ENCODE peak calls at places on chromosomes 16 and 17, in four cellular contexts. O is ureter, J is neural crest cell, T is iPS-NIHi11. D is an unnamed sample.

GRCh38 chr17:55833311-55833710 is 82.5 kb downstream of the PCTP start:
- DNase-seq in O (no peak), J (no peak), T (no peak), D (no peak)

GRCh38 chr16:20675488-20676267 is 21.8 kb downstream of the ACSM1 start:
- DNase-seq in O (peak; percentile 67), J (no peak), T (peak; percentile 69), D (peak; percentile 95)

GRCh38 chr16:88730632-88731607 is 24.6 kb downstream of the CTU2 start:
- DNase-seq in O (no peak), J (no peak), T (no peak), D (no peak)

GRCh38 chr17:17990282-17990681 is 17.6 kb downstream of the DRC3 start:
- DNase-seq in O (no peak), J (no peak), T (no peak), D (no peak)

GRCh38 chr16:70753228-70753627 is 47.7 kb downstream of the VAC14 start:
- DNase-seq in O (no peak), J (no peak), T (no peak), D (no peak)

GRCh38 chr16:17340804-17341203 is 130.0 kb downstream of the XYLT1 start:
- DNase-seq in O (no peak), J (no peak), T (no peak), D (no peak)

GRCh38 chr16:28166394-28167208 is 45.2 kb downstream of the XPO6 start:
- DNase-seq in O (no peak), J (no peak), T (no peak), D (peak; percentile 69)

GRCh38 chr17:64741038-64741641 is 79.0 kb upstream of the SMURF2 start:
- DNase-seq in O (no peak), J (no peak), T (no peak), D (no peak)

GRCh38 chr16:87330257-87330624 is 13.0 kb upstream of the C16orf95 start:
- DNase-seq in O (no peak), J (no peak), T (no peak), D (no peak)

GRCh38 chr17:41717408-41718286 is 5.5 kb downstream of the GAST start:
- DNase-seq in O (no peak), J (no peak), T (no peak), D (no peak)

GRCh38 chr16:24208710-24209109 is 47.4 kb upstream of the CACNG3 start:
- DNase-seq in O (no peak), J (no peak), T (peak; percentile 62), D (peak; percentile 93)

GRCh38 chr17:35723735-35724134 is 7.7 kb upstream of the RASL10B start:
- DNase-seq in O (no peak), J (no peak), T (no peak), D (no peak)

GRCh38 chr17:51097708-51098446 is 22.8 kb downstream of the SPAG9 start:
- DNase-seq in O (no peak), J (no peak), T (no peak), D (no peak)

GRCh38 chr17:75774471-75774987 is 9.5 kb upstream of the GALK1 start:
- DNase-seq in O (no peak), J (no peak), T (no peak), D (no peak)

GRCh38 chr17:71765437-71765836 is 355.4 kb upstream of the SOX9 start:
- DNase-seq in O (no peak), J (no peak), T (no peak), D (no peak)

GRCh38 chr17:82520041-82520910 is 744 bp downstream of the FOXK2 start:
- DNase-seq in O (no peak), J (peak; percentile 18), T (peak; percentile 56), D (no peak)

GRCh38 chr16:85393674-85394510 is 219.2 kb upstream of the GSE1 start:
- DNase-seq in O (peak; percentile 56), J (peak; percentile 83), T (peak; percentile 99), D (peak; percentile 59)

GRCh38 chr17:47789611-47790520 is 31.7 kb downstream of the OSBPL7 start:
- DNase-seq in O (peak; percentile 62), J (peak; percentile 55), T (peak; percentile 85), D (peak; percentile 65)

GRCh38 chr17:63740464-63741181 is 976 bp downstream of the STRADA start:
- DNase-seq in O (no peak), J (no peak), T (peak; percentile 7), D (peak; percentile 4)

GRCh38 chr16:25155553-25156460 is 44.3 kb downstream of the LCMT1 start:
- DNase-seq in O (no peak), J (no peak), T (no peak), D (no peak)

GRCh38 chr17:44850612-44851011 is 2.9 kb downstream of the HIGD1B start:
- DNase-seq in O (no peak), J (no peak), T (no peak), D (no peak)

D was measured in mesendoderm.